ENCODE peak calls at places on chromosomes 3 and 15, in ten cellular contexts. D, W, K, N, R, U, F, V, E and G are unnamed samples.

GRCh38 chr3:12679468-12679867 is 15.6 kb upstream of the RAF1 start:
- DNase-seq in D (no peak), W (no peak), K (no peak), N (peak; percentile 71), R (no peak), U (no peak), F (no peak), V (no peak), E (peak; percentile 86), G (no peak)

GRCh38 chr15:101054991-101055390 is 135.8 kb downstream of the LRRK1 start:
- DNase-seq in D (no peak), W (peak; percentile 34), K (no peak), N (no peak), R (no peak), U (no peak), F (no peak), V (no peak), E (no peak), G (no peak)

GRCh38 chr3:24119321-24119751 is 174.2 kb downstream of the NR1D2 start:
- DNase-seq in D (no peak), W (no peak), K (no peak), N (peak; percentile 27), R (no peak), U (no peak), F (no peak), V (no peak), E (peak; percentile 65), G (no peak)

GRCh38 chr15:72113347-72114031 is 4.5 kb downstream of the MYO9A start:
- DNase-seq in D (no peak), W (no peak), K (no peak), N (no peak), R (no peak), U (no peak), F (no peak), V (no peak), E (no peak), G (no peak)

GRCh38 chr3:8499181-8499611 is 2.4 kb upstream of the LMCD1 start:
- DNase-seq in D (no peak), W (peak; percentile 71), K (no peak), N (no peak), R (peak; percentile 40), U (no peak), F (peak; percentile 79), V (no peak), E (peak; percentile 75), G (no peak)

GRCh38 chr3:196694202-196694638 is 17.8 kb downstream of the CEP19 start:
- DNase-seq in D (no peak), W (no peak), K (no peak), N (peak; percentile 52), R (peak; percentile 6), U (no peak), F (no peak), V (no peak), E (no peak), G (peak; percentile 33)

GRCh38 chr15:64911317-64912186 is at the start of gene ANKDD1A:
- DNase-seq in D (no peak), W (peak; percentile 85), K (no peak), N (peak; percentile 94), R (no peak), U (peak; percentile 43), F (peak; percentile 91), V (no peak), E (peak; percentile 57), G (peak; percentile 44)

GRCh38 chr3:71498053-71498452 is 85.5 kb downstream of the FOXP1 start:
- DNase-seq in D (no peak), W (no peak), K (no peak), N (no peak), R (no peak), U (no peak), F (peak; percentile 67), V (no peak), E (no peak), G (no peak)

GRCh38 chr3:32414527-32415202 is 23.0 kb downstream of the CMTM7 start:
- DNase-seq in D (no peak), W (no peak), K (no peak), N (no peak), R (no peak), U (no peak), F (no peak), V (no peak), E (peak; percentile 70), G (no peak)

GRCh38 chr15:39125904-39126303 is 455.0 kb upstream of the THBS1 start:
- DNase-seq in D (no peak), W (no peak), K (no peak), N (peak; percentile 31), R (peak; percentile 29), U (no peak), F (peak; percentile 75), V (no peak), E (no peak), G (peak; percentile 49)

GRCh38 chr3:189325454-189325853 is 153.7 kb downstream of the TPRG1 start:
- DNase-seq in D (no peak), W (no peak), K (no peak), N (no peak), R (no peak), U (no peak), F (no peak), V (no peak), E (no peak), G (no peak)

GRCh38 chr3:30162579-30162978 is 443.8 kb upstream of the TGFBR2 start:
- DNase-seq in D (no peak), W (no peak), K (no peak), N (peak; percentile 84), R (peak; percentile 58), U (no peak), F (no peak), V (no peak), E (peak; percentile 57), G (no peak)

GRCh38 chr3:133821767-133822638 is 16.4 kb downstream of the SRPRB start:
- DNase-seq in D (no peak), W (no peak), K (no peak), N (peak; percentile 46), R (peak; percentile 2), U (no peak), F (peak; percentile 59), V (no peak), E (peak; percentile 89), G (peak; percentile 63)

GRCh38 chr15:58329781-58330467 is 101.9 kb upstream of the LIPC start:
- DNase-seq in D (no peak), W (no peak), K (no peak), N (no peak), R (no peak), U (no peak), F (no peak), V (no peak), E (no peak), G (no peak)

GRCh38 chr3:66692751-66693140 is 191.9 kb upstream of the LRIG1 start:
- DNase-seq in D (no peak), W (no peak), K (no peak), N (no peak), R (no peak), U (no peak), F (no peak), V (no peak), E (no peak), G (no peak)

GRCh38 chr15:32700501-32701150 is 17.2 kb upstream of the GREM1 start:
- DNase-seq in D (no peak), W (no peak), K (no peak), N (no peak), R (no peak), U (no peak), F (no peak), V (no peak), E (no peak), G (no peak)

GRCh38 chr3:114553949-114554593 is 260.2 kb downstream of the TIGIT start:
- DNase-seq in D (no peak), W (no peak), K (no peak), N (no peak), R (no peak), U (no peak), F (no peak), V (no peak), E (no peak), G (no peak)

GRCh38 chr3:187713504-187713903 is 11.1 kb upstream of the RTP2 start:
- DNase-seq in D (no peak), W (no peak), K (no peak), N (no peak), R (no peak), U (no peak), F (peak; percentile 34), V (no peak), E (peak; percentile 42), G (peak; percentile 54)

GRCh38 chr3:119831941-119832371 is 50.1 kb downstream of the NR1I2 start:
- DNase-seq in D (no peak), W (no peak), K (no peak), N (peak; percentile 27), R (peak; percentile 43), U (no peak), F (no peak), V (no peak), E (peak; percentile 39), G (peak; percentile 31)

GRCh38 chr3:44554626-44555592 is at the start of gene ZKSCAN7:
- DNase-seq in D (peak; percentile 38), W (peak; percentile 82), K (peak; percentile 10), N (peak; percentile 91), R (peak; percentile 68), U (peak; percentile 56), F (peak; percentile 88), V (no peak), E (peak; percentile 14), G (peak; percentile 5)